ENCODE peak calls at places on chromosomes 5 and 9, in seven cellular contexts. One of them, this sample, is unnamed. For H3K9me3, the result is how much of the 10 kb centered on the place peaks cover.

GRCh38 chr5:57174128-57174849 is 430 bp downstream of the GPBP1 start:
- DNase-seq in stomach: peak
- DNase-seq in HCT116: no peak
- DNase-seq in CD8-positive, alpha-beta T cell: no peak
- DNase-seq in prostate gland: no peak
- DNase-seq in lower lobe of right lung: peak
- DNase-seq in tibial artery: peak
- DNase-seq in this sample: peak

GRCh38 chr5:83711982-83712601 is 8.6 kb downstream of the HAPLN1 start:
- DNase-seq in prostate gland: peak
- DNase-seq in tibial artery: peak
- DNase-seq in HCT116: no peak
- DNase-seq in stomach: peak
- DNase-seq in lower lobe of right lung: no peak
- DNase-seq in CD8-positive, alpha-beta T cell: no peak
- DNase-seq in this sample: peak

GRCh38 chr5:173314166-173314952 is 13.9 kb downstream of the STC2 start:
- DNase-seq in stomach: no peak
- DNase-seq in CD8-positive, alpha-beta T cell: no peak
- DNase-seq in tibial artery: no peak
- DNase-seq in prostate gland: no peak
- DNase-seq in lower lobe of right lung: no peak
- DNase-seq in HCT116: no peak
- DNase-seq in this sample: no peak

GRCh38 chr9:124661184-124661755 is 109.8 kb downstream of the NR6A1 start:
- DNase-seq in CD8-positive, alpha-beta T cell: no peak
- DNase-seq in tibial artery: no peak
- DNase-seq in prostate gland: no peak
- DNase-seq in HCT116: no peak
- DNase-seq in stomach: no peak
- DNase-seq in lower lobe of right lung: no peak
- DNase-seq in this sample: no peak

GRCh38 chr9:93673271-93673843 is 97.0 kb downstream of the PHF2 start:
- DNase-seq in lower lobe of right lung: no peak
- DNase-seq in HCT116: no peak
- DNase-seq in tibial artery: peak
- DNase-seq in stomach: peak
- DNase-seq in prostate gland: no peak
- DNase-seq in CD8-positive, alpha-beta T cell: no peak
- DNase-seq in this sample: no peak

GRCh38 chr5:168818586-168818985 is 239.4 kb upstream of the PANK3 start:
- DNase-seq in lower lobe of right lung: peak
- DNase-seq in tibial artery: no peak
- DNase-seq in HCT116: no peak
- DNase-seq in prostate gland: no peak
- DNase-seq in CD8-positive, alpha-beta T cell: no peak
- DNase-seq in stomach: no peak
- DNase-seq in this sample: no peak

GRCh38 chr5:175714686-175715085 is 56.8 kb downstream of the HRH2 start:
- DNase-seq in tibial artery: no peak
- DNase-seq in stomach: no peak
- DNase-seq in HCT116: no peak
- DNase-seq in lower lobe of right lung: no peak
- DNase-seq in prostate gland: no peak
- DNase-seq in CD8-positive, alpha-beta T cell: no peak
- DNase-seq in this sample: no peak

GRCh38 chr9:134560654-134561053 is 80.9 kb upstream of the COL5A1 start:
- DNase-seq in stomach: no peak
- DNase-seq in CD8-positive, alpha-beta T cell: no peak
- DNase-seq in HCT116: no peak
- DNase-seq in lower lobe of right lung: no peak
- DNase-seq in tibial artery: no peak
- DNase-seq in prostate gland: no peak
- DNase-seq in this sample: no peak

GRCh38 chr9:103881419-103881818 is 212.7 kb upstream of the SMC2 start:
- DNase-seq in lower lobe of right lung: no peak
- DNase-seq in prostate gland: no peak
- DNase-seq in CD8-positive, alpha-beta T cell: no peak
- DNase-seq in stomach: no peak
- DNase-seq in HCT116: no peak
- DNase-seq in tibial artery: no peak
- DNase-seq in this sample: no peak

GRCh38 chr9:37972346-37972745 is 68.4 kb upstream of the SLC25A51 start:
- DNase-seq in CD8-positive, alpha-beta T cell: no peak
- DNase-seq in lower lobe of right lung: no peak
- DNase-seq in HCT116: no peak
- DNase-seq in tibial artery: no peak
- DNase-seq in stomach: no peak
- DNase-seq in prostate gland: no peak
- DNase-seq in this sample: peak

GRCh38 chr5:24644757-24645156 is at the start of gene CDH10:
- DNase-seq in stomach: no peak
- DNase-seq in HCT116: no peak
- DNase-seq in prostate gland: no peak
- DNase-seq in lower lobe of right lung: peak
- DNase-seq in CD8-positive, alpha-beta T cell: no peak
- DNase-seq in tibial artery: no peak
- DNase-seq in this sample: no peak

GRCh38 chr5:112059601-112060135 is 302.7 kb upstream of the NREP start:
- DNase-seq in lower lobe of right lung: no peak
- DNase-seq in stomach: no peak
- DNase-seq in HCT116: no peak
- DNase-seq in prostate gland: no peak
- DNase-seq in tibial artery: no peak
- DNase-seq in CD8-positive, alpha-beta T cell: no peak
- DNase-seq in this sample: no peak

GRCh38 chr5:17327048-17327447 is 109.6 kb downstream of the BASP1 start:
- DNase-seq in CD8-positive, alpha-beta T cell: no peak
- DNase-seq in HCT116: no peak
- DNase-seq in lower lobe of right lung: no peak
- DNase-seq in tibial artery: no peak
- DNase-seq in stomach: no peak
- DNase-seq in prostate gland: no peak
- DNase-seq in this sample: no peak

GRCh38 chr5:34009610-34010009 is 1.8 kb upstream of the AMACR start:
- DNase-seq in tibial artery: no peak
- DNase-seq in HCT116: no peak
- DNase-seq in prostate gland: no peak
- DNase-seq in lower lobe of right lung: no peak
- DNase-seq in stomach: no peak
- DNase-seq in CD8-positive, alpha-beta T cell: no peak
- DNase-seq in this sample: no peak

GRCh38 chr5:34007675-34008600 is at the start of gene AMACR:
- DNase-seq in CD8-positive, alpha-beta T cell: peak
- DNase-seq in tibial artery: peak
- DNase-seq in prostate gland: peak
- DNase-seq in stomach: peak
- DNase-seq in HCT116: peak
- DNase-seq in lower lobe of right lung: peak
- DNase-seq in this sample: peak

GRCh38 chr5:34011521-34011920 is 3.7 kb upstream of the AMACR start:
- DNase-seq in tibial artery: no peak
- DNase-seq in stomach: no peak
- DNase-seq in CD8-positive, alpha-beta T cell: no peak
- DNase-seq in prostate gland: no peak
- DNase-seq in lower lobe of right lung: no peak
- DNase-seq in HCT116: no peak
- DNase-seq in this sample: no peak

GRCh38 chr5:34007116-34007674 is 655 bp downstream of the AMACR start:
- DNase-seq in tibial artery: peak
- DNase-seq in prostate gland: no peak
- DNase-seq in stomach: no peak
- DNase-seq in HCT116: no peak
- DNase-seq in CD8-positive, alpha-beta T cell: no peak
- DNase-seq in lower lobe of right lung: no peak
- DNase-seq in this sample: peak

GRCh38 chr5:34008721-34009120 is 871 bp upstream of the AMACR start:
- DNase-seq in prostate gland: no peak
- DNase-seq in stomach: no peak
- DNase-seq in CD8-positive, alpha-beta T cell: no peak
- DNase-seq in HCT116: no peak
- DNase-seq in lower lobe of right lung: no peak
- DNase-seq in tibial artery: no peak
- DNase-seq in this sample: no peak
- H3K27ac ChIP-seq in prostate gland: peak
- H3K27ac ChIP-seq in stomach: peak
- H3K27ac ChIP-seq in CD8-positive, alpha-beta T cell: peak
- H3K27ac ChIP-seq in HCT116: peak
- H3K27ac ChIP-seq in lower lobe of right lung: peak
- H3K27ac ChIP-seq in tibial artery: peak
- H3K27ac ChIP-seq in this sample: peak

GRCh38 chr5:140791111-140791510 is 3.5 kb upstream of the PCDHA2 start:
- DNase-seq in CD8-positive, alpha-beta T cell: no peak
- DNase-seq in lower lobe of right lung: no peak
- DNase-seq in prostate gland: no peak
- DNase-seq in HCT116: no peak
- DNase-seq in tibial artery: no peak
- DNase-seq in stomach: no peak
- DNase-seq in this sample: no peak
- H3K9me3 ChIP-seq in CD8-positive, alpha-beta T cell: under half
- H3K9me3 ChIP-seq in lower lobe of right lung: under half
- H3K9me3 ChIP-seq in prostate gland: under half
- H3K9me3 ChIP-seq in HCT116: under half
- H3K9me3 ChIP-seq in tibial artery: half or more
- H3K9me3 ChIP-seq in stomach: half or more
- H3K9me3 ChIP-seq in this sample: under half

DNA sequence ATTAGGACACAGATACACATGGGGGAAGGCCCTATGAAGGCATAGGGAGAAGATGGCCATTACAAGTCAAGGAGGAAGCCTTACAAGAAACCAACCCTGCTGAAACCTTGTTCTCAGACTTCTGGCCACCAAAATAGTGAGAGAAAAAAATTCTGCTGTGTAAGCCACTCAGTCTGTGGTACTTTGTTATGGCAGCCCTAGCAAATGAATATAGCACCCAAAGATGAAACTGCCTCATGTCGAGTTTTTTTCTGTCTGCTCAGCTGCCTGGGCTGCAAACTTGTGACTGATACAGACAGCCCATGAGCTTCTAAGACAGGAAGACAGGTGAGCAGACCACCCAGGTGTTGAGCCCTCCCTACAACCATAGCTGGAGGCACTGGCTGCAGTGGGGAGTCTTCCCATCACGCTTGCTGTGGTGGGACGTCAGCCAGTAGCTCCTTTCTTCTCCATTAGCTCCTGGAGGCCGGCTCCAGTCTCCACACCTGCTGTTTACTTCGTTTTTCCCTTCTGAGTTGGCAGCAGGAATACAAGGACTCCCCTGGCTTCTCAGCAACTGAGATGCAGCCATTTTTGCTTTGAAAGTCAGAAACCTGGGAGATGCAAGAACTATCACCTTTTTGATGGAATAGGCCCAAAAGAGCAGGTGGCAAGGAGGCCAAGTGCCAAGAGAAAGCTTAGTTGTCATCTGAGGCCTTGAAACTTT is 164.9 kb downstream of the SEMA6A start:
- DNase-seq in lower lobe of right lung: no peak
- DNase-seq in stomach: no peak
- DNase-seq in HCT116: no peak
- DNase-seq in CD8-positive, alpha-beta T cell: no peak
- DNase-seq in tibial artery: no peak
- DNase-seq in prostate gland: no peak
- DNase-seq in this sample: no peak
- H3K27ac ChIP-seq in lower lobe of right lung: no peak
- H3K27ac ChIP-seq in stomach: no peak
- H3K27ac ChIP-seq in HCT116: no peak
- H3K27ac ChIP-seq in CD8-positive, alpha-beta T cell: no peak
- H3K27ac ChIP-seq in tibial artery: no peak
- H3K27ac ChIP-seq in prostate gland: no peak
- H3K27ac ChIP-seq in this sample: no peak

GRCh38 chr5:2721739-2722138 is 29.7 kb downstream of the IRX2 start:
- DNase-seq in lower lobe of right lung: no peak
- DNase-seq in prostate gland: no peak
- DNase-seq in HCT116: no peak
- DNase-seq in CD8-positive, alpha-beta T cell: no peak
- DNase-seq in tibial artery: no peak
- DNase-seq in stomach: no peak
- DNase-seq in this sample: no peak

GRCh38 chr5:2715856-2716255 is 35.6 kb downstream of the IRX2 start:
- DNase-seq in lower lobe of right lung: no peak
- DNase-seq in tibial artery: no peak
- DNase-seq in stomach: no peak
- DNase-seq in CD8-positive, alpha-beta T cell: no peak
- DNase-seq in HCT116: no peak
- DNase-seq in prostate gland: no peak
- DNase-seq in this sample: no peak

GRCh38 chr5:2722901-2723300 is 28.6 kb downstream of the IRX2 start:
- DNase-seq in tibial artery: no peak
- DNase-seq in CD8-positive, alpha-beta T cell: no peak
- DNase-seq in prostate gland: no peak
- DNase-seq in lower lobe of right lung: no peak
- DNase-seq in stomach: no peak
- DNase-seq in HCT116: no peak
- DNase-seq in this sample: no peak

GRCh38 chr5:2714805-2715204 is 36.7 kb downstream of the IRX2 start:
- DNase-seq in prostate gland: no peak
- DNase-seq in HCT116: no peak
- DNase-seq in CD8-positive, alpha-beta T cell: no peak
- DNase-seq in tibial artery: no peak
- DNase-seq in stomach: no peak
- DNase-seq in lower lobe of right lung: no peak
- DNase-seq in this sample: no peak

GRCh38 chr5:2719332-2719731 is 32.1 kb downstream of the IRX2 start:
- DNase-seq in prostate gland: no peak
- DNase-seq in HCT116: no peak
- DNase-seq in lower lobe of right lung: no peak
- DNase-seq in tibial artery: no peak
- DNase-seq in CD8-positive, alpha-beta T cell: no peak
- DNase-seq in stomach: no peak
- DNase-seq in this sample: no peak
- H3K9me3 ChIP-seq in prostate gland: under half
- H3K9me3 ChIP-seq in HCT116: under half
- H3K9me3 ChIP-seq in lower lobe of right lung: under half
- H3K9me3 ChIP-seq in tibial artery: under half
- H3K9me3 ChIP-seq in CD8-positive, alpha-beta T cell: under half
- H3K9me3 ChIP-seq in stomach: under half
- H3K9me3 ChIP-seq in this sample: under half

DNA sequence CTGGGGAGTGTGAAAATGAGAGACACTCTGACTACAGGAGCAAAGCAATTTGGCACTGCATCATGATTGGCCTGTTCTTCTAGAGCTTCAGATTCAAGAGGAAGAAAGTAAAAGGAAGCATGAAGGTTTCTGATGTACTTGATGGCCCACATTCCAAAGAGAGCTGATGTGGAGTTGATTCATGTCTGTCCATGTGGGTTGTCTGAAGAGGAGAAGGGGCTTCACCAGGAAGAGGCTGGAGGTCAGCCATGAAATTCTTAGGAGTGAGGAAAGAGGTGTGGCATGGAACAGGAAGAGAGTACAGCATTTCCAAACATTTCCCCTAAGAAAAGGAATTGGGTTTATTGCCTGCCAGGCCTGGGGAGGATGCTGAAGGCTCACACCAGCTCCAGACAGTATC is 70.7 kb downstream of the PTCD2 start:
- DNase-seq in stomach: no peak
- DNase-seq in HCT116: no peak
- DNase-seq in lower lobe of right lung: no peak
- DNase-seq in tibial artery: no peak
- DNase-seq in prostate gland: no peak
- DNase-seq in CD8-positive, alpha-beta T cell: no peak
- DNase-seq in this sample: no peak
- H3K27ac ChIP-seq in stomach: peak
- H3K27ac ChIP-seq in HCT116: no peak
- H3K27ac ChIP-seq in lower lobe of right lung: no peak
- H3K27ac ChIP-seq in tibial artery: peak
- H3K27ac ChIP-seq in prostate gland: no peak
- H3K27ac ChIP-seq in CD8-positive, alpha-beta T cell: no peak
- H3K27ac ChIP-seq in this sample: no peak

GRCh38 chr5:117713585-117714198 is 1139.1 kb upstream of the SEMA6A start:
- DNase-seq in stomach: no peak
- DNase-seq in lower lobe of right lung: no peak
- DNase-seq in HCT116: peak
- DNase-seq in tibial artery: no peak
- DNase-seq in prostate gland: no peak
- DNase-seq in CD8-positive, alpha-beta T cell: no peak
- DNase-seq in this sample: no peak
- H3K9me3 ChIP-seq in stomach: under half
- H3K9me3 ChIP-seq in lower lobe of right lung: under half
- H3K9me3 ChIP-seq in HCT116: under half
- H3K9me3 ChIP-seq in tibial artery: under half
- H3K9me3 ChIP-seq in prostate gland: under half
- H3K9me3 ChIP-seq in CD8-positive, alpha-beta T cell: under half
- H3K9me3 ChIP-seq in this sample: under half

This sample was measured in Peyer's patch.